ENCODE peak calls at places on chromosomes 1 and 21, in ten cellular contexts. A is GM13977; F is mammary epithelial cell; Z is lower leg skin; P is colonic mucosa; D is hepatocyte; X is CD8-positive, alpha-beta T cell; C is A673; W is psoas muscle; Q is A549. L is an unnamed sample.
A peak's percentile ranks its signal among the peaks of the same experiment; 100 is the strongest.

GRCh38 chr21:14589855-14590563 is 43.9 kb upstream of the SAMSN1 start:
- DNase-seq in Q (no peak), W (no peak), D (no peak), A (peak; percentile 11), P (no peak), X (no peak), Z (no peak), C (no peak), F (no peak), L (no peak)

GRCh38 chr1:110477041-110477440 is 26.1 kb downstream of the PROK1 start:
- DNase-seq in C (no peak), A (no peak), D (peak; percentile 70), Q (peak; percentile 74), Z (no peak), X (no peak), F (peak; percentile 87), W (no peak), P (peak; percentile 25), L (no peak)

GRCh38 chr1:222557148-222557547 is 9.2 kb upstream of the HHIPL2 start:
- DNase-seq in D (no peak), Z (no peak), A (no peak), X (no peak), F (no peak), W (no peak), Q (no peak), P (no peak), C (no peak), L (no peak)

GRCh38 chr1:183548136-183548535 is 42.1 kb downstream of the NCF2 start:
- DNase-seq in P (no peak), F (no peak), D (no peak), A (no peak), X (no peak), Q (no peak), W (no peak), C (peak; percentile 70), Z (no peak), L (no peak)

GRCh38 chr1:3068400-3069361 is at the start of gene PRDM16:
- DNase-seq in P (peak; percentile 26), D (peak; percentile 67), X (no peak), W (peak; percentile 55), C (peak; percentile 57), Z (no peak), Q (peak; percentile 59), A (no peak), F (peak; percentile 11), L (peak; percentile 46)

GRCh38 chr21:44298301-44298700 is 1.6 kb upstream of the PFKL start:
- DNase-seq in P (no peak), W (no peak), X (no peak), Z (no peak), A (no peak), F (peak; percentile 19), C (no peak), D (no peak), Q (no peak), L (no peak)

GRCh38 chr1:218164111-218164929 is 120.8 kb upstream of the RRP15 start:
- DNase-seq in F (peak; percentile 8), D (peak; percentile 42), W (peak; percentile 55), X (no peak), P (peak; percentile 42), Q (peak; percentile 13), C (peak; percentile 12), A (peak; percentile 34), Z (peak; percentile 85), L (peak; percentile 64)

GRCh38 chr1:44442791-44443190 is 37.7 kb downstream of the RNF220 start:
- DNase-seq in W (no peak), Z (no peak), A (no peak), F (no peak), X (no peak), P (no peak), C (no peak), D (no peak), Q (no peak), L (no peak)

GRCh38 chr21:25350056-25350455 is 257.2 kb downstream of the MRPL39 start:
- DNase-seq in P (no peak), C (peak; percentile 39), Q (no peak), X (no peak), F (no peak), W (no peak), Z (no peak), D (peak; percentile 12), A (no peak), L (no peak)

GRCh38 chr1:226990133-226990716 is 50.1 kb downstream of the COQ8A start:
- DNase-seq in C (no peak), Q (no peak), P (peak; percentile 88), W (peak; percentile 71), X (peak; percentile 54), D (peak; percentile 69), Z (no peak), A (peak; percentile 60), F (no peak), L (no peak)

GRCh38 chr1:240597153-240597745 is 14.7 kb downstream of the GREM2 start:
- DNase-seq in W (no peak), Q (no peak), A (no peak), P (peak; percentile 26), C (no peak), Z (peak; percentile 54), X (no peak), D (peak; percentile 10), F (no peak), L (no peak)

GRCh38 chr21:41600116-41600515 is 92.2 kb upstream of the TMPRSS2 start:
- DNase-seq in C (no peak), W (no peak), A (no peak), P (no peak), X (no peak), Q (no peak), F (no peak), Z (peak; percentile 70), D (no peak), L (no peak)

GRCh38 chr1:226064168-226064815 is 1.8 kb downstream of the H3-3A start:
- DNase-seq in P (peak; percentile 28), C (peak; percentile 49), Z (no peak), A (no peak), D (no peak), W (no peak), Q (no peak), X (no peak), F (peak; percentile 39), L (no peak)

GRCh38 chr1:55040083-55040952 is 970 bp downstream of the PCSK9 start:
- DNase-seq in Q (no peak), F (peak; percentile 24), Z (peak; percentile 76), A (no peak), C (peak; percentile 22), W (no peak), P (peak; percentile 42), X (no peak), D (no peak), L (no peak)

GRCh38 chr1:71593523-71593922 is 512.7 kb upstream of the ZRANB2 start:
- DNase-seq in Q (no peak), W (no peak), Z (no peak), X (no peak), A (no peak), F (no peak), D (no peak), C (peak; percentile 58), P (no peak), L (no peak)

GRCh38 chr1:63634471-63634870 is 41.3 kb downstream of the PGM1 start:
- DNase-seq in F (no peak), Q (no peak), A (no peak), W (no peak), D (no peak), C (no peak), P (no peak), Z (no peak), X (no peak), L (no peak)

GRCh38 chr1:87963566-87963965 is 634.9 kb downstream of the LMO4 start:
- DNase-seq in P (no peak), Q (no peak), D (no peak), W (no peak), C (no peak), Z (no peak), A (no peak), X (no peak), F (peak; percentile 68), L (no peak)

GRCh38 chr1:180156631-180157091 is 2.0 kb downstream of the QSOX1 start:
- DNase-seq in C (no peak), Z (no peak), X (no peak), W (no peak), F (no peak), P (no peak), A (no peak), Q (no peak), D (no peak), L (no peak)

DNA sequence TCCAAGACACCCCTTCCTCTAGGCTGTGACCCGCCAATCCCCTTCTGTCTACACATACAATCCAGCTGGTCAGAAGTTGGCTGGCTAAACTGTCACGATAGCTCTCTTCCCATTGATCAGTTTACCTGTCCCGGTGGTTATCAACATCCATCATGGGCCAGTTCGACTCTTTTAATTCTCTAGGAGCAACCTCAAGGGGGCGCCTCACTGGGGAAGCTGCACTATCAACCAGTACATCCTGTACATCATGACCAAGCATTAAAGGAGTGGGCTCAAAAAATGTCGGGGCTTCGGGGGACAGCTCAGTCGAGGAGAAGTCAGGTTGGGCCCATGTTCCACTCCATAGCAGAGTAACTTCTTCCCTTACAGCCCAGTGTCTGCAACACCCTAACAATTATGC is 53.2 kb upstream of the B3GALNT2 start:
- DNase-seq in X (no peak), C (no peak), W (no peak), D (no peak), A (no peak), F (no peak), P (peak; percentile 26), Z (peak; percentile 84), Q (no peak), L (no peak)
- TF ChIP-seq CTCF in X (no peak), C (peak; percentile 43), W (no peak), D (no peak), A (peak; percentile 29), F (no peak), P (no peak), Z (no peak), Q (no peak), L (peak; percentile 27)

DNA sequence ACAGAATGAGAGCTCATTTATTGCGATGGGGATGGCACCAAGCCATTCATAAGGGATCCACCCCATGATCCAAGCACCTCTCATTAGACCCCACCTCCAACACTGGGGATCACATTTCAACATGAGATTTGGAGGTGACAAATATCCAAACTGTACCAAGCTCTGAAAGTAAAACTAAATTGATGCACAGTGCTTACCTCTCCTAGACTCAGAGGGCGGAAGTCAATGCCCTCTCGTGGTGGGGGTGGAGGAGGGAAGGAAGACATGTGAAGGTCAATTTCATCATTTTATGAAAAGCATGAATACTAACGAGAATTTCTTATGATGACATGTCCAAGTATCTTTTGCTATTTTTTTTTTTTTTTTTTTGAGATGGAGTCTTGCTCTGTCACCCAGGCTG is 120.0 kb downstream of the PGBD5 start:
- DNase-seq in A (no peak), P (no peak), C (no peak), D (no peak), Q (no peak), X (no peak), F (no peak), W (peak; percentile 3), Z (no peak), L (no peak)
- TF ChIP-seq CTCF in A (peak; percentile 34), P (no peak), C (no peak), D (no peak), Q (no peak), X (no peak), F (no peak), W (no peak), Z (no peak), L (no peak)

GRCh38 chr1:215677112-215677511 is 110.0 kb downstream of the KCTD3 start:
- DNase-seq in D (no peak), W (no peak), C (no peak), A (no peak), Z (no peak), Q (peak; percentile 12), F (no peak), P (no peak), X (no peak), L (no peak)
- TF ChIP-seq CTCF in D (no peak), W (no peak), C (peak; percentile 17), A (no peak), Z (no peak), Q (no peak), F (no peak), P (no peak), X (no peak), L (no peak)

GRCh38 chr1:94063379-94063778 is 57.6 kb downstream of the ABCA4 start:
- DNase-seq in P (peak; percentile 65), Q (no peak), X (no peak), W (peak; percentile 61), D (peak; percentile 72), C (peak; percentile 47), Z (no peak), F (no peak), A (no peak), L (no peak)
- TF ChIP-seq CTCF in P (no peak), Q (peak; percentile 36), X (no peak), W (peak; percentile 31), D (peak; percentile 48), C (peak; percentile 65), Z (no peak), F (peak; percentile 23), A (peak; percentile 30), L (peak; percentile 46)

L was measured in progenitor cell of endocrine pancreas.